ENCODE peak calls at places on chromosomes 12 and 14, in nine cellular contexts. L is mesenchymal stem cell, T is heart left ventricle, E is NB4, F is Panc1, Z is HCT116, U is SK-N-SH, M is fibroblast of the aortic adventitia, A is GM12865. H is an unnamed sample.

GRCh38 chr14:67690011-67690410 is 5.6 kb downstream of the RDH11 start:
- DNase-seq in L (no peak), T (no peak), E (no peak), F (no peak), Z (no peak), U (no peak), M (no peak), A (no peak), H (no peak)

GRCh38 chr14:77000340-77001235 is 27.9 kb downstream of the IRF2BPL start:
- DNase-seq in L (peak; percentile 96), T (peak; percentile 45), E (no peak), F (no peak), Z (no peak), U (peak; percentile 48), M (peak; percentile 76), A (peak; percentile 27), H (peak; percentile 64)

GRCh38 chr12:45247589-45247988 is 31.7 kb downstream of the ANO6 start:
- DNase-seq in L (no peak), T (no peak), E (no peak), F (no peak), Z (no peak), U (no peak), M (no peak), A (no peak), H (no peak)

GRCh38 chr14:49959822-49960408 is 67.0 kb downstream of the ARF6 start:
- DNase-seq in L (no peak), T (no peak), E (no peak), F (no peak), Z (no peak), U (no peak), M (no peak), A (peak; percentile 82), H (no peak)

GRCh38 chr12:123064885-123065619 is 84.6 kb downstream of the ARL6IP4 start:
- DNase-seq in L (no peak), T (no peak), E (no peak), F (no peak), Z (no peak), U (no peak), M (no peak), A (no peak), H (no peak)

GRCh38 chr12:112967306-112967705 is 11.0 kb upstream of the OAS2 start:
- DNase-seq in L (no peak), T (no peak), E (no peak), F (no peak), Z (no peak), U (no peak), M (no peak), A (no peak), H (no peak)

GRCh38 chr14:104933721-104934379 is 9.2 kb downstream of the PLD4 start:
- DNase-seq in L (no peak), T (peak; percentile 32), E (no peak), F (no peak), Z (no peak), U (peak; percentile 71), M (no peak), A (no peak), H (no peak)

GRCh38 chr14:76872796-76873432 is 46.7 kb downstream of the LRRC74A start:
- DNase-seq in L (peak; percentile 50), T (no peak), E (peak; percentile 61), F (peak; percentile 27), Z (no peak), U (peak; percentile 80), M (peak; percentile 60), A (peak; percentile 59), H (peak; percentile 72)

GRCh38 chr14:69615471-69616407 is 4.3 kb downstream of the SUSD6 start:
- DNase-seq in L (peak; percentile 72), T (peak; percentile 63), E (peak; percentile 66), F (no peak), Z (no peak), U (no peak), M (peak; percentile 87), A (peak; percentile 96), H (no peak)
- H3K4me3 ChIP-seq in L (peak overlapping the region; percentile 62), T (peak overlapping the region; percentile 26), E (peak overlapping the region; percentile 33), F (no peak overlapping the region), Z (no peak overlapping the region), U (peak overlapping the region; percentile 31), M (peak overlapping the region; percentile 51), A (peak overlapping the region; percentile 61), H (no peak overlapping the region)

GRCh38 chr12:94032368-94032767 is 116.0 kb upstream of the PLXNC1 start:
- DNase-seq in L (no peak), T (no peak), E (no peak), F (no peak), Z (no peak), U (no peak), M (no peak), A (no peak), H (no peak)

GRCh38 chr12:94037444-94037843 is 110.9 kb upstream of the PLXNC1 start:
- DNase-seq in L (no peak), T (peak; percentile 56), E (no peak), F (no peak), Z (no peak), U (no peak), M (peak; percentile 12), A (no peak), H (peak; percentile 62)

GRCh38 chr12:94038605-94039004 is 109.8 kb upstream of the PLXNC1 start:
- DNase-seq in L (no peak), T (no peak), E (no peak), F (no peak), Z (no peak), U (no peak), M (no peak), A (no peak), H (no peak)

GRCh38 chr12:94033767-94034166 is 114.6 kb upstream of the PLXNC1 start:
- DNase-seq in L (no peak), T (no peak), E (no peak), F (no peak), Z (no peak), U (no peak), M (no peak), A (no peak), H (no peak)

GRCh38 chr12:94033112-94033511 is 115.3 kb upstream of the PLXNC1 start:
- DNase-seq in L (no peak), T (no peak), E (no peak), F (no peak), Z (no peak), U (no peak), M (no peak), A (no peak), H (no peak)
- H3K4me3 ChIP-seq in L (no peak overlapping the region), T (no peak overlapping the region), E (no peak overlapping the region), F (no peak overlapping the region), Z (no peak overlapping the region), U (no peak overlapping the region), M (no peak overlapping the region), A (no peak overlapping the region), H (no peak overlapping the region)

GRCh38 chr14:99735189-99736135 is 51.4 kb downstream of the CYP46A1 start:
- DNase-seq in L (no peak), T (peak; percentile 25), E (no peak), F (no peak), Z (no peak), U (no peak), M (no peak), A (no peak), H (no peak)

GRCh38 chr14:99737956-99738667 is 54.0 kb downstream of the CYP46A1 start:
- DNase-seq in L (no peak), T (no peak), E (no peak), F (no peak), Z (no peak), U (no peak), M (no peak), A (no peak), H (no peak)

GRCh38 chr14:99734406-99735051 is 50.4 kb downstream of the CYP46A1 start:
- DNase-seq in L (no peak), T (peak; percentile 26), E (no peak), F (no peak), Z (no peak), U (no peak), M (no peak), A (no peak), H (no peak)

GRCh38 chr14:99737451-99737951 is 53.4 kb downstream of the CYP46A1 start:
- DNase-seq in L (no peak), T (peak; percentile 87), E (no peak), F (no peak), Z (no peak), U (peak; percentile 67), M (peak; percentile 49), A (no peak), H (peak; percentile 51)

DNA sequence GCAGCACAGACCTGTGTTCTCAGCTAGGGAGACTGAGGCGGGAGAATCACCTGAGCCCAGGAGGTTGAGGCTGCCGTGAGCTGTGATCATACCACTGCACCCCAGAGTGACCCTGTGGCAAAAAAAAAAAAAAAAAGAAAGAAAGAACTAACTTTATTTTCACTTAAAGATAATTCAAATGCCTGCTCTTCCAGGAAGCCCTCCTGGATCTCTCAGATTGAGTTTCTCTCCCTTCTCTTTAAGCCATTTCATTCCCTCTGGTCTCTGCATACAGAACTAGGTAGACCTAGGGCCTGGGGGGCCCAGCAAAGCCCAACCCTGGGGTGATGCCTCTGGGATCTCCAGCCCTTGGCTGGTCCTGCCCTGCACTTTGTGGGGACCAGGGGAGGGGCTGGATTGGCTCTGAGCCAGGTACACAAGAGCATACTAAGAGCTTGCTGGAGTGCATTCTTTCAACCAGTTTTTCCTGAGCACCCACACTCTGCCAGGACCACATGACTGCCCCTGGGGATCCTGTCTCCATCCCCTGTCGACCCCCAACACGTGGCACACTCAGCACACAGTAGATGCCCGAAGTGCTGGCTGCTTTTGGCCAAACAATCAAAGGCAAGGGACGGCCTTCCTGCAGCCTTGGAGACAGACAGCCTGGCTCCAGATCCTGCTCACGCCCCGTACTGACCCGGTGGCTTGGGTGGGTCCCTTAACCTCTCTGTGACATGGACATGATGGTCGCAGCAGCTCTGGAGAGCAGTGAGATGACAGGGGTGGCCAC is 52.7 kb downstream of the CYP46A1 start:
- DNase-seq in L (no peak), T (peak; percentile 83), E (no peak), F (no peak), Z (no peak), U (no peak), M (no peak), A (no peak), H (no peak)
- H3K4me3 ChIP-seq in L (peak overlapping the region; percentile 72), T (peak overlapping the region; percentile 66), E (no peak overlapping the region), F (peak overlapping the region; percentile 54), Z (peak overlapping the region; percentile 55), U (no peak overlapping the region), M (peak overlapping the region; percentile 64), A (no peak overlapping the region), H (no peak overlapping the region)

GRCh38 chr12:65606008-65606766 is 218.1 kb upstream of the HMGA2 start:
- DNase-seq in L (no peak), T (no peak), E (no peak), F (no peak), Z (no peak), U (no peak), M (no peak), A (no peak), H (no peak)

GRCh38 chr12:65603428-65604351 is 220.6 kb upstream of the HMGA2 start:
- DNase-seq in L (peak; percentile 92), T (peak; percentile 37), E (no peak), F (peak; percentile 57), Z (peak; percentile 75), U (no peak), M (peak; percentile 98), A (no peak), H (peak; percentile 79)

GRCh38 chr12:65605019-65605418 is 219.3 kb upstream of the HMGA2 start:
- DNase-seq in L (peak; percentile 64), T (no peak), E (no peak), F (no peak), Z (no peak), U (no peak), M (peak; percentile 68), A (no peak), H (no peak)

GRCh38 chr12:65602191-65602578 is 222.1 kb upstream of the HMGA2 start:
- DNase-seq in L (no peak), T (no peak), E (no peak), F (no peak), Z (no peak), U (no peak), M (peak; percentile 78), A (no peak), H (no peak)

GRCh38 chr12:65602579-65603295 is 221.5 kb upstream of the HMGA2 start:
- DNase-seq in L (peak; percentile 94), T (peak; percentile 86), E (peak; percentile 79), F (peak; percentile 76), Z (peak; percentile 94), U (peak; percentile 35), M (peak; percentile 97), A (peak; percentile 68), H (peak; percentile 75)
- H3K4me3 ChIP-seq in L (peak overlapping the region; percentile 84), T (peak overlapping the region; percentile 29), E (no peak overlapping the region), F (peak overlapping the region; percentile 59), Z (peak overlapping the region; percentile 54), U (peak overlapping the region; percentile 44), M (peak overlapping the region; percentile 45), A (no peak overlapping the region), H (no peak overlapping the region)